ENCODE peak calls at places on chromosomes 11 and 22, in four cellular contexts. L, W, Y and Q are unnamed samples.

GRCh38 chr11:114181195-114181594 is 115.0 kb upstream of the NNMT start:
- DNase-seq in L (no peak), Y (no peak), W (no peak), Q (no peak)

GRCh38 chr11:16881074-16881709 is 133.0 kb downstream of the PLEKHA7 start:
- DNase-seq in Y (no peak), L (no peak), W (no peak), Q (no peak)

GRCh38 chr11:32023370-32023964 is 67.4 kb upstream of the RCN1 start:
- DNase-seq in Y (no peak), L (no peak), W (no peak), Q (no peak)

GRCh38 chr22:38788417-38788816 is 5.5 kb downstream of the DNAL4 start:
- DNase-seq in W (no peak), Y (peak), L (no peak), Q (peak)

GRCh38 chr11:82986491-82986890 is 85.0 kb downstream of the DDIAS start:
- DNase-seq in W (no peak), Y (no peak), L (no peak), Q (no peak)

GRCh38 chr11:131762346-131763110 is 392.1 kb downstream of the NTM start:
- DNase-seq in W (no peak), L (no peak), Y (no peak), Q (no peak)

GRCh38 chr11:68993546-68993945 is 12.8 kb upstream of the MRGPRD start:
- DNase-seq in Y (no peak), L (no peak), W (no peak), Q (no peak)

GRCh38 chr11:61972796-61973602 is 5.6 kb upstream of the FTH1 start:
- DNase-seq in Y (no peak), L (no peak), W (no peak), Q (no peak)

GRCh38 chr22:45312415-45312814 is 2.7 kb downstream of the FAM118A start:
- DNase-seq in Y (no peak), L (no peak), W (no peak), Q (no peak)

GRCh38 chr11:127470485-127470884 is 469.9 kb upstream of the KIRREL3 start:
- DNase-seq in L (no peak), Y (no peak), W (no peak), Q (no peak)

GRCh38 chr11:65612691-65613090 is 1.3 kb downstream of the MAP3K11 start:
- DNase-seq in L (no peak), Y (no peak), W (no peak), Q (no peak)

GRCh38 chr11:81026008-81026407 is 1585.2 kb upstream of the TENM4 start:
- DNase-seq in Y (no peak), L (no peak), W (no peak), Q (no peak)

GRCh38 chr11:115885446-115885978 is 381.3 kb upstream of the CADM1 start:
- DNase-seq in W (no peak), Y (no peak), L (no peak), Q (no peak)

GRCh38 chr11:45739866-45740265 is 65.1 kb upstream of the SLC35C1 start:
- DNase-seq in L (no peak), W (no peak), Y (no peak), Q (no peak)

GRCh38 chr11:3230636-3231549 is 1.3 kb downstream of the MRGPRE start:
- DNase-seq in W (no peak), L (no peak), Y (no peak), Q (no peak)

GRCh38 chr11:117544431-117544830 is 216.8 kb downstream of the CEP164 start:
- DNase-seq in L (no peak), W (no peak), Y (no peak), Q (no peak)

GRCh38 chr11:66419825-66420224 is 1.0 kb upstream of the NPAS4 start:
- DNase-seq in Y (no peak), W (no peak), L (no peak), Q (no peak)

GRCh38 chr22:47145883-47146282 is 383.4 kb downstream of the TBC1D22A start:
- DNase-seq in Y (no peak), W (no peak), L (no peak), Q (no peak)

GRCh38 chr11:636511-637332 is at the start of gene DRD4:
- DNase-seq in L (no peak), Y (no peak), W (no peak), Q (no peak)

GRCh38 chr11:43988040-43988793 is 45.8 kb downstream of the C11orf96 start:
- DNase-seq in L (no peak), W (no peak), Y (no peak), Q (no peak)

GRCh38 chr22:41992496-41992895 is 6.1 kb upstream of the WBP2NL start:
- DNase-seq in L (no peak), W (no peak), Y (no peak), Q (no peak)

GRCh38 chr11:109934151-109934550 is 159.0 kb upstream of the ZC3H12C start:
- DNase-seq in Y (no peak), W (no peak), L (no peak), Q (no peak)

GRCh38 chr11:5719703-5720495 is 16.3 kb upstream of the OR56B1 start:
- DNase-seq in Y (no peak), L (no peak), W (no peak), Q (no peak)

GRCh38 chr11:124481365-124482323 is 36.1 kb upstream of the OR8B8 start:
- DNase-seq in W (no peak), Y (peak), L (no peak), Q (peak)

GRCh38 chr11:6655020-6655789 is 404 bp downstream of the DCHS1 start:
- DNase-seq in W (no peak), Y (no peak), L (no peak), Q (no peak)

GRCh38 chr11:65471410-65471762 is 27.5 kb upstream of the MALAT1 start:
- DNase-seq in W (no peak), L (no peak), Y (no peak), Q (no peak)

GRCh38 chr22:35894937-35895708 is 133.5 kb downstream of the RBFOX2 start:
- DNase-seq in Y (peak), L (no peak), W (peak), Q (peak)

GRCh38 chr11:118473537-118473936 is 37.2 kb downstream of the KMT2A start:
- DNase-seq in W (no peak), L (no peak), Y (no peak), Q (no peak)

GRCh38 chr22:41367039-41367679 is 14.6 kb upstream of the TEF start:
- DNase-seq in W (no peak), Y (peak), L (peak), Q (peak)

GRCh38 chr11:8070417-8071101 is 10.5 kb upstream of the TUB start:
- DNase-seq in Y (no peak), W (peak), L (no peak), Q (no peak)

GRCh38 chr22:31295831-31296230 is 3.5 kb upstream of the PIK3IP1 start:
- DNase-seq in W (no peak), Y (no peak), L (no peak), Q (no peak)

GRCh38 chr11:126573325-126574076 is 218.0 kb downstream of the ST3GAL4 start:
- DNase-seq in W (no peak), L (no peak), Y (no peak), Q (no peak)

GRCh38 chr11:132111781-132112380 is 741.5 kb downstream of the NTM start:
- DNase-seq in L (no peak), W (no peak), Y (peak), Q (no peak)

GRCh38 chr22:37904572-37905533 is 1.2 kb upstream of the MICALL1 start:
- DNase-seq in L (no peak), Y (peak), W (peak), Q (peak)

GRCh38 chr11:95245038-95245437 is 14.0 kb upstream of the SESN3 start:
- DNase-seq in W (no peak), L (no peak), Y (no peak), Q (no peak)

GRCh38 chr22:17968126-17968525 is 56.2 kb downstream of the MICAL3 start:
- DNase-seq in W (no peak), Y (no peak), L (no peak), Q (no peak)

GRCh38 chr22:38471237-38471636 is 3.3 kb downstream of the KDELR3 start:
- DNase-seq in W (no peak), Y (no peak), L (no peak), Q (no peak)

GRCh38 chr11:85809881-85810280 is 1.1 kb downstream of the SYTL2 start:
- DNase-seq in L (no peak), W (no peak), Y (no peak), Q (no peak)